ENCODE peak calls at places on chromosomes 7 and 10, in seven cellular contexts. P, W, F, D, G, H and O are unnamed samples.

GRCh38 chr10:34078798-34079470 is 736.2 kb downstream of the PARD3 start:
- DNase-seq in W (no peak), G (peak), H (no peak), F (no peak), P (no peak), D (no peak), O (peak)

GRCh38 chr7:33108591-33108930 is 643 bp downstream of the RP9 start:
- DNase-seq in G (no peak), D (no peak), H (no peak), P (no peak), W (no peak), F (no peak), O (no peak)

GRCh38 chr7:98251251-98251843 is 685 bp downstream of the TECPR1 start:
- DNase-seq in D (no peak), P (no peak), F (no peak), G (no peak), H (peak), W (peak), O (no peak)

GRCh38 chr10:121781101-121781500 is 146.7 kb downstream of the ATE1 start:
- DNase-seq in F (no peak), G (no peak), W (no peak), D (peak), H (no peak), P (no peak), O (no peak)

GRCh38 chr10:65358565-65358964 is 1567.3 kb upstream of the LRRTM3 start:
- DNase-seq in G (no peak), D (peak), H (no peak), P (no peak), W (no peak), F (no peak), O (no peak)

GRCh38 chr10:37710831-37711616 is 146.4 kb downstream of the ZNF248 start:
- DNase-seq in G (no peak), H (no peak), W (no peak), F (no peak), P (no peak), D (no peak), O (no peak)

GRCh38 chr10:89348458-89348857 is 20.7 kb downstream of the IFIT3 start:
- DNase-seq in P (no peak), W (no peak), D (no peak), H (no peak), G (no peak), F (no peak), O (no peak)

GRCh38 chr7:49264530-49264929 is 340.2 kb downstream of the CDC14C start:
- DNase-seq in D (no peak), W (no peak), H (no peak), P (no peak), G (no peak), F (no peak), O (no peak)

GRCh38 chr7:23894891-23895569 is 185.0 kb downstream of the STK31 start:
- DNase-seq in D (no peak), P (no peak), H (no peak), W (no peak), F (no peak), G (no peak), O (peak)

GRCh38 chr7:82559203-82559805 is 115.7 kb upstream of the CACNA2D1 start:
- DNase-seq in P (peak), W (no peak), G (no peak), D (no peak), H (no peak), F (no peak), O (no peak)

GRCh38 chr7:139640678-139641077 is 117.2 kb downstream of the CLEC2L start:
- DNase-seq in G (no peak), P (no peak), F (no peak), D (no peak), H (no peak), W (no peak), O (no peak)

GRCh38 chr7:86733783-86734182 is 90.1 kb downstream of the GRM3 start:
- DNase-seq in G (no peak), P (no peak), F (peak), D (peak), H (no peak), W (no peak), O (no peak)